ENCODE peak calls at places on chromosomes 11 and 22, in six cellular contexts. M is endothelial cell of umbilical vein, Q is IMR-90, F is HCT116, R is A549, L is GM12878. T is an unnamed sample.

GRCh38 chr11:27699242-27699925 is 871 bp downstream of the BDNF start:
- DNase-seq in M (peak; percentile 74), Q (peak; percentile 55), F (no peak), R (no peak), L (no peak), T (no peak)

GRCh38 chr11:48107188-48107704 is 109.4 kb upstream of the OR4B1 start:
- DNase-seq in M (no peak), Q (peak; percentile 67), F (no peak), R (no peak), L (peak; percentile 66), T (no peak)

GRCh38 chr22:39417641-39418040 is 18.1 kb downstream of the TAB1 start:
- DNase-seq in M (no peak), Q (no peak), F (no peak), R (no peak), L (no peak), T (no peak)

GRCh38 chr11:123616505-123617198 is 37.8 kb downstream of the SCN3B start:
- DNase-seq in M (no peak), Q (peak; percentile 86), F (no peak), R (no peak), L (no peak), T (no peak)

GRCh38 chr11:23988381-23989006 is 508.4 kb upstream of the LUZP2 start:
- DNase-seq in M (peak; percentile 29), Q (peak; percentile 84), F (no peak), R (no peak), L (no peak), T (no peak)

GRCh38 chr11:21635359-21635758 is 557.5 kb upstream of the ANO5 start:
- DNase-seq in M (no peak), Q (no peak), F (no peak), R (no peak), L (no peak), T (no peak)

GRCh38 chr11:44607987-44608386 is 42.5 kb downstream of the CD82 start:
- DNase-seq in M (peak; percentile 55), Q (peak; percentile 80), F (no peak), R (no peak), L (no peak), T (no peak)

GRCh38 chr11:130068546-130068985 is 1.1 kb upstream of the APLP2 start:
- DNase-seq in M (no peak), Q (no peak), F (no peak), R (no peak), L (no peak), T (no peak)

GRCh38 chr11:87425391-87425790 is 387.7 kb downstream of the TMEM135 start:
- DNase-seq in M (no peak), Q (peak; percentile 59), F (no peak), R (no peak), L (no peak), T (no peak)

GRCh38 chr11:101718406-101718805 is 134.6 kb upstream of the TRPC6 start:
- DNase-seq in M (no peak), Q (peak; percentile 89), F (no peak), R (no peak), L (no peak), T (no peak)

GRCh38 chr11:115578275-115578674 is 74.1 kb upstream of the CADM1 start:
- DNase-seq in M (no peak), Q (no peak), F (no peak), R (no peak), L (no peak), T (no peak)

GRCh38 chr11:132595711-132596111 is 936.6 kb downstream of the OPCML start:
- DNase-seq in M (no peak), Q (peak; percentile 25), F (no peak), R (no peak), L (no peak), T (no peak)

GRCh38 chr11:18853086-18853720 is 61.6 kb upstream of the PTPN5 start:
- DNase-seq in M (peak; percentile 17), Q (peak; percentile 19), F (peak; percentile 21), R (peak; percentile 10), L (no peak), T (no peak)

GRCh38 chr22:30328466-30329049 is 1.8 kb upstream of the TBC1D10A start:
- DNase-seq in M (no peak), Q (no peak), F (no peak), R (no peak), L (no peak), T (no peak)

GRCh38 chr22:45497746-45498145 is 4.9 kb upstream of the FBLN1 start:
- DNase-seq in M (no peak), Q (peak; percentile 63), F (no peak), R (no peak), L (no peak), T (no peak)
- H3K4me3 ChIP-seq in M (no peak overlapping the region), Q (peak overlapping the region; percentile 14), F (no peak overlapping the region), R (no peak overlapping the region), L (no peak overlapping the region), T (no peak overlapping the region)

DNA sequence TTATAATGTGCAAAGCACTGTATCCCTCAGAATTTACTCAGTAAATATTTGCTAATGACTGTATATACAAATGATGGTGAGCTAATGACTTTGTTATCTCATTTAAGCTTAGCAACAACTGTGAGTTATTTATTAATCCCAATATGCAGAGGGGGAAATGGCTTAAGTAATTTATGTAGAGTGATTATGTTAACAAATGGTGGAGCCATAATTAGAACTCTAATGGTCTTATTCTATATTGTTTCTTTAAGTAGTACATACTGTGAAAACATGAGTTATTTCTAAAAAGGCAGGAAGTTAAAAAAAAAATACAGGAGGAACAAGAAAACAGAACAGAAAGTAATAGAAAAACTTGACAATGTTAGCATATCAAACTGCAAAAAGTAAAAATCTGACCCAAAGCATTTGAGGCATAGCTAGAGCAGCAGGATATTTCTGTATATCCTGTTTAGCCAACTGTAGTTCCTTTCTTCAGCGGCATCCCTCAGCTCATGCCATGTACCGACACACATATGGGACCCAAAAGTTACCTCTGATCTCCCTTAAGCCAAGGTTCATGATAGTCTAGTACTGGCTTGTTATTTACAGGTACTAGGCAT is 94.2 kb downstream of the FCHSD2 start:
- DNase-seq in M (peak; percentile 34), Q (no peak), F (no peak), R (no peak), L (peak; percentile 88), T (no peak)
- TF ChIP-seq POLR2A in M (no peak), Q (no peak), F (no peak), R (no peak), L (peak; percentile 29), T (no peak)

GRCh38 chr11:65439331-65440181 is 17.0 kb downstream of the NEAT1 start:
- DNase-seq in M (peak; percentile 32), Q (peak; percentile 48), F (no peak), R (no peak), L (no peak), T (no peak)
- H3K4me3 ChIP-seq in M (no peak overlapping the region), Q (no peak overlapping the region), F (no peak overlapping the region), R (no peak overlapping the region), L (no peak overlapping the region), T (no peak overlapping the region)

GRCh38 chr11:119168471-119169271 is at the start of gene NLRX1:
- DNase-seq in M (peak; percentile 79), Q (peak; percentile 72), F (peak; percentile 73), R (peak; percentile 87), L (peak; percentile 40), T (peak; percentile 41)
- TF ChIP-seq POLR2A in M (peak; percentile 71), Q (peak; percentile 81), F (peak; percentile 59), R (peak; percentile 84), L (peak; percentile 90), T (peak; percentile 87)

T was measured in esophagus squamous epithelium.